ENCODE peak calls at places on chromosomes 5 and 9, in four cellular contexts. K, D, J and A are unnamed samples.

GRCh38 chr9:100222674-100223073 is 123.6 kb downstream of the INVS start:
- DNase-seq in D (no peak), J (peak), K (peak), A (no peak)

GRCh38 chr9:134852906-134853654 is 27.5 kb upstream of the FCN2 start:
- DNase-seq in D (no peak), K (no peak), J (no peak), A (peak)

GRCh38 chr9:83062653-83063527 is at the start of gene RASEF:
- DNase-seq in K (peak), D (peak), J (peak), A (no peak)

GRCh38 chr9:75429531-75430454 is 341.5 kb downstream of the OSTF1 start:
- DNase-seq in D (no peak), J (no peak), K (no peak), A (no peak)

GRCh38 chr5:496028-496427 is 28.2 kb downstream of the SLC9A3 start:
- DNase-seq in K (no peak), D (no peak), J (no peak), A (no peak)

GRCh38 chr5:132528866-132529634 is 14.3 kb downstream of the IL5 start:
- DNase-seq in D (no peak), K (no peak), J (no peak), A (no peak)

GRCh38 chr9:105405514-105406131 is 42.2 kb upstream of the FSD1L start:
- DNase-seq in K (peak), D (no peak), J (no peak), A (no peak)

GRCh38 chr5:40841068-40841805 is at the start of gene CARD6:
- DNase-seq in D (no peak), K (no peak), J (peak), A (no peak)

GRCh38 chr5:172224996-172225395 is 31.0 kb downstream of the EFCAB9 start:
- DNase-seq in D (no peak), J (no peak), K (no peak), A (no peak)

GRCh38 chr5:29037716-29038115 is 1999.3 kb upstream of the CDH9 start:
- DNase-seq in J (no peak), K (no peak), D (no peak), A (no peak)

GRCh38 chr5:29039994-29040393 is 2001.6 kb upstream of the CDH9 start:
- DNase-seq in J (no peak), D (no peak), K (no peak), A (no peak)

GRCh38 chr5:29040404-29040803 is 2002.0 kb upstream of the CDH9 start:
- DNase-seq in D (no peak), K (no peak), J (no peak), A (no peak)

GRCh38 chr5:29042152-29042551 is 2003.8 kb upstream of the CDH9 start:
- DNase-seq in J (no peak), D (no peak), K (no peak), A (no peak)
- TF ChIP-seq CTCF in J (no peak), D (no peak), K (no peak), A (no peak)

GRCh38 chr5:10789726-10790125 is 28.7 kb upstream of the DAP start:
- DNase-seq in D (no peak), J (no peak), K (peak), A (no peak)
- H3K27ac ChIP-seq in D (no peak), J (no peak), K (peak), A (peak)

DNA sequence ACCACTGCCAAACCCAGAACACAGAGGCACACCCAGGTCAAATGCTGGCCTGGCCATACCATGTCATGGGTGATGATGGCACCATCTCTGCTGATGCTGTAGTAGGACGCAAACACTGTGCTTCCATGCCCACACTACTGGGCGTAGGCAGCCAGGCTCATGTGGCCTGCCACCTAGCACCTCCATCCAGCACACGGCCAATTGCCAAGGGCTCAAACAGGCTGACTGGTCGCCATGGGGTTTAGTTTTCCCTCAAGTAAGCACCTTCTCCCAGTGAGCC is 39.4 kb downstream of the BICD2 start:
- DNase-seq in K (no peak), J (no peak), D (no peak), A (no peak)
- H3K4me3 ChIP-seq in K (no peak), J (no peak), D (no peak), A (no peak)

GRCh38 chr5:59795141-59795540 is 98.4 kb downstream of the PDE4D start:
- DNase-seq in D (no peak), J (no peak), K (no peak), A (no peak)

GRCh38 chr5:59799668-59800374 is 93.7 kb downstream of the PDE4D start:
- DNase-seq in D (no peak), K (no peak), J (peak), A (no peak)

GRCh38 chr5:59798862-59799667 is 94.5 kb downstream of the PDE4D start:
- DNase-seq in K (peak), J (peak), D (no peak), A (no peak)

DNA sequence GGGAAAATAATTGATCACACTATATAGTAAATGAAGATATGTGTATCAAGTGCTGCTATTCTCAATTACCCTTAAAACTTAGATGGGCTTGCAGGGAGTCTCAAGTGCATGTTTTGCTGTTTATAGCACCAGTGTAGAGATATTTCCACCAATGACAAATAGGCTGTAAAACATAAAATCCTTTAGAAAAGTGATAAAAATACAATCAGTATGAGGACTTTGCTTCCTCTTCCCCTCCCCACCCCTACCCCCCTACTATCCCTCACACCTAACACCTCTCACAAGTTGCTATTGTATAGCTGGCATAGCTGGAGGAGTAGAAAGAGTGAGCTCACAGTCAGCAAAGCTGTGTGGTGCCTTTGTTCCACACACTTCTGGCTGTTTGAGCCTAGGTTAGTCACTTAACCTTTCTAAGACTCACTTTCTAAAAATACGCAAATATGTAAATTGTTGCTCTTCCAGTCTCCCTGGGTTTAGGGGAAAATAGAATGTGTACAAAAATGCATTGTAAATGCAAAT is 93.1 kb downstream of the PDE4D start:
- DNase-seq in J (no peak), D (no peak), K (no peak), A (no peak)
- TF ChIP-seq CTCF in J (no peak), D (no peak), K (no peak), A (no peak)